ENCODE peak calls at places on chromosome 3, in five cellular contexts. One of them, this sample, is unnamed.
A peak's percentile ranks its signal among the peaks of the same experiment; 100 is the strongest.

GRCh38 chr3:135582800-135583199 is 382.7 kb upstream of the PPP2R3A start:
- DNase-seq in HepG2: no peak
- DNase-seq in H1: no peak
- DNase-seq in K562: no peak
- DNase-seq in GM12878: no peak
- DNase-seq in this sample: no peak

GRCh38 chr3:127457746-127458145 is 132.8 kb downstream of the TPRA1 start:
- DNase-seq in HepG2: no peak
- DNase-seq in H1: no peak
- DNase-seq in K562: no peak
- DNase-seq in GM12878: no peak
- DNase-seq in this sample: no peak

GRCh38 chr3:126954141-126954845 is 28.6 kb upstream of the PLXNA1 start:
- DNase-seq in HepG2: no peak
- DNase-seq in H1: no peak
- DNase-seq in GM12878: no peak
- DNase-seq in K562: no peak
- DNase-seq in this sample: no peak

GRCh38 chr3:179149239-179149887 is 1.2 kb downstream of the PIK3CA start:
- DNase-seq in HepG2: peak; percentile 14
- DNase-seq in K562: no peak
- DNase-seq in H1: no peak
- DNase-seq in GM12878: peak; percentile 53
- DNase-seq in this sample: no peak

GRCh38 chr3:124759666-124760401 is 29.6 kb downstream of the UMPS start:
- DNase-seq in K562: no peak
- DNase-seq in HepG2: no peak
- DNase-seq in H1: no peak
- DNase-seq in GM12878: no peak
- DNase-seq in this sample: no peak

GRCh38 chr3:120470870-120471269 is 20.1 kb upstream of the FSTL1 start:
- DNase-seq in K562: no peak
- DNase-seq in H1: no peak
- DNase-seq in HepG2: no peak
- DNase-seq in GM12878: no peak
- DNase-seq in this sample: no peak

GRCh38 chr3:49720383-49721164 is 1.1 kb upstream of the AMIGO3 start:
- DNase-seq in HepG2: no peak
- DNase-seq in GM12878: no peak
- DNase-seq in H1: no peak
- DNase-seq in K562: no peak
- DNase-seq in this sample: no peak

GRCh38 chr3:99269606-99270355 is 368.3 kb upstream of the DCBLD2 start:
- DNase-seq in HepG2: no peak
- DNase-seq in GM12878: no peak
- DNase-seq in K562: no peak
- DNase-seq in H1: no peak
- DNase-seq in this sample: no peak

GRCh38 chr3:101687142-101687931 is 819 bp upstream of the RPL24 start:
- DNase-seq in K562: no peak
- DNase-seq in H1: no peak
- DNase-seq in GM12878: no peak
- DNase-seq in HepG2: no peak
- DNase-seq in this sample: no peak

GRCh38 chr3:104437131-104437750 is 929.5 kb upstream of the ALCAM start:
- DNase-seq in HepG2: no peak
- DNase-seq in GM12878: no peak
- DNase-seq in K562: no peak
- DNase-seq in H1: no peak
- DNase-seq in this sample: peak; percentile 38

GRCh38 chr3:130969621-130970020 is 57.0 kb downstream of the ASTE1 start:
- DNase-seq in HepG2: no peak
- DNase-seq in H1: no peak
- DNase-seq in GM12878: no peak
- DNase-seq in K562: no peak
- DNase-seq in this sample: no peak

GRCh38 chr3:31858439-31858838 is 122.6 kb downstream of the OSBPL10 start:
- DNase-seq in GM12878: no peak
- DNase-seq in K562: no peak
- DNase-seq in H1: no peak
- DNase-seq in HepG2: no peak
- DNase-seq in this sample: no peak

GRCh38 chr3:41943444-41943843 is 18.5 kb downstream of the ULK4 start:
- DNase-seq in H1: no peak
- DNase-seq in K562: no peak
- DNase-seq in GM12878: no peak
- DNase-seq in HepG2: no peak
- DNase-seq in this sample: no peak

GRCh38 chr3:126895178-126896066 is 87.5 kb upstream of the PLXNA1 start:
- DNase-seq in K562: no peak
- DNase-seq in GM12878: no peak
- DNase-seq in H1: no peak
- DNase-seq in HepG2: no peak
- DNase-seq in this sample: no peak

GRCh38 chr3:122343654-122344053 is 18.6 kb downstream of the CSTA start:
- DNase-seq in H1: no peak
- DNase-seq in HepG2: no peak
- DNase-seq in K562: no peak
- DNase-seq in GM12878: no peak
- DNase-seq in this sample: no peak

GRCh38 chr3:58101499-58102370 is 93.5 kb downstream of the FLNB start:
- DNase-seq in HepG2: peak; percentile 98
- DNase-seq in GM12878: no peak
- DNase-seq in K562: no peak
- DNase-seq in H1: no peak
- DNase-seq in this sample: no peak

GRCh38 chr3:9893739-9894138 is 3.3 kb downstream of the JAGN1 start:
- DNase-seq in HepG2: no peak
- DNase-seq in H1: no peak
- DNase-seq in GM12878: no peak
- DNase-seq in K562: no peak
- DNase-seq in this sample: no peak

GRCh38 chr3:15520185-15520584 is 1.3 kb downstream of the COLQ start:
- DNase-seq in H1: no peak
- DNase-seq in K562: no peak
- DNase-seq in HepG2: no peak
- DNase-seq in GM12878: no peak
- DNase-seq in this sample: no peak

GRCh38 chr3:117278424-117279190 is 569.0 kb downstream of the TUSC7 start:
- DNase-seq in H1: no peak
- DNase-seq in HepG2: peak; percentile 28
- DNase-seq in K562: no peak
- DNase-seq in GM12878: peak; percentile 30
- DNase-seq in this sample: peak; percentile 8

GRCh38 chr3:53750253-53751210 is 95.7 kb downstream of the CHDH start:
- DNase-seq in K562: no peak
- DNase-seq in H1: no peak
- DNase-seq in GM12878: no peak
- DNase-seq in HepG2: no peak
- DNase-seq in this sample: no peak

GRCh38 chr3:184604039-184604955 is 42.7 kb downstream of the EPHB3 start:
- DNase-seq in GM12878: no peak
- DNase-seq in K562: peak; percentile 50
- DNase-seq in H1: peak; percentile 47
- DNase-seq in HepG2: no peak
- DNase-seq in this sample: no peak

GRCh38 chr3:8618950-8619349 is 25.6 kb downstream of the SSUH2 start:
- DNase-seq in GM12878: no peak
- DNase-seq in K562: no peak
- DNase-seq in HepG2: no peak
- DNase-seq in H1: no peak
- DNase-seq in this sample: no peak

GRCh38 chr3:177284383-177284881 is 87.2 kb upstream of the TBL1XR1 start:
- DNase-seq in HepG2: peak; percentile 35
- DNase-seq in K562: peak; percentile 72
- DNase-seq in H1: peak; percentile 75
- DNase-seq in GM12878: no peak
- DNase-seq in this sample: peak; percentile 71

GRCh38 chr3:115698851-115699535 is 75.7 kb downstream of the GAP43 start:
- DNase-seq in GM12878: no peak
- DNase-seq in H1: no peak
- DNase-seq in HepG2: no peak
- DNase-seq in K562: no peak
- DNase-seq in this sample: no peak

GRCh38 chr3:77096966-77097890 is 57.3 kb downstream of the ROBO2 start:
- DNase-seq in HepG2: no peak
- DNase-seq in K562: peak; percentile 5
- DNase-seq in GM12878: no peak
- DNase-seq in H1: no peak
- DNase-seq in this sample: no peak

GRCh38 chr3:178392553-178392952 is 143.7 kb upstream of the KCNMB2 start:
- DNase-seq in GM12878: no peak
- DNase-seq in K562: no peak
- DNase-seq in H1: no peak
- DNase-seq in HepG2: no peak
- DNase-seq in this sample: no peak

GRCh38 chr3:126419886-126420786 is 25.4 kb downstream of the CFAP100 start:
- DNase-seq in HepG2: peak; percentile 35
- DNase-seq in GM12878: no peak
- DNase-seq in K562: no peak
- DNase-seq in H1: peak; percentile 25
- DNase-seq in this sample: no peak

GRCh38 chr3:32467333-32468070 is 35.1 kb downstream of the CMTM6 start:
- DNase-seq in H1: no peak
- DNase-seq in HepG2: no peak
- DNase-seq in GM12878: no peak
- DNase-seq in K562: peak; percentile 93
- DNase-seq in this sample: no peak

GRCh38 chr3:65734792-65735191 is 303.9 kb downstream of the MAGI1 start:
- DNase-seq in H1: no peak
- DNase-seq in HepG2: no peak
- DNase-seq in K562: no peak
- DNase-seq in GM12878: no peak
- DNase-seq in this sample: no peak

GRCh38 chr3:9175421-9175820 is 74.0 kb downstream of the SRGAP3 start:
- DNase-seq in H1: no peak
- DNase-seq in K562: no peak
- DNase-seq in GM12878: no peak
- DNase-seq in HepG2: no peak
- DNase-seq in this sample: no peak

GRCh38 chr3:73832426-73832825 is 207.7 kb upstream of the PDZRN3 start:
- DNase-seq in K562: no peak
- DNase-seq in H1: no peak
- DNase-seq in HepG2: no peak
- DNase-seq in GM12878: no peak
- DNase-seq in this sample: no peak

DNA sequence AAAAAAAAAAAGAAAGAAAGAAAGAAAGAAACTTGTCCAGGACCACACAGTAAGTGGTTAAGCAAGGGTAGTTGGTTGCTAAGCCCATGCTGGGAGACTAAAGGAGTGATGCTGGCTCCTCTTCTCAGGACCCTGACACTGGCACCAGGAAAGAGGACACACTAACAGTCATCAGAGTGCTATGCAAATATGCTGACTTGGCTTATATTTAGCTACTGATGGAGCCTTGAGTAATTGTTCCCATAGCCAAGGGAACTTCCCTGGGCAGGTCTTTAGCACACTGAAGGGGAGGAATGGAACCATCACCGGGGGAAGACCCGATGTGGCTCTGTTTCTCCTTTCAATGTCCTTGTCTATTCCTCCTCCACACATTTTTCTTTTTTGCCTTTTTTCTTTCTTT is 6.3 kb downstream of the TMEM40 start:
- DNase-seq in H1: no peak
- DNase-seq in K562: no peak
- DNase-seq in GM12878: peak; percentile 40
- DNase-seq in HepG2: no peak
- DNase-seq in this sample: no peak
- TF ChIP-seq SP1 in H1: no peak
- TF ChIP-seq SP1 in K562: no peak
- TF ChIP-seq SP1 in GM12878: no peak
- TF ChIP-seq SP1 in HepG2: no peak
- TF ChIP-seq SP1 in this sample: no peak

GRCh38 chr3:106208979-106209378 is 340.2 kb upstream of the CBLB start:
- DNase-seq in HepG2: no peak
- DNase-seq in K562: no peak
- DNase-seq in GM12878: no peak
- DNase-seq in H1: no peak
- DNase-seq in this sample: no peak
- TF ChIP-seq RAD21 in HepG2: no peak
- TF ChIP-seq RAD21 in K562: peak; percentile 26
- TF ChIP-seq RAD21 in GM12878: peak; percentile 28
- TF ChIP-seq RAD21 in H1: no peak
- TF ChIP-seq RAD21 in this sample: peak; percentile 37

DNA sequence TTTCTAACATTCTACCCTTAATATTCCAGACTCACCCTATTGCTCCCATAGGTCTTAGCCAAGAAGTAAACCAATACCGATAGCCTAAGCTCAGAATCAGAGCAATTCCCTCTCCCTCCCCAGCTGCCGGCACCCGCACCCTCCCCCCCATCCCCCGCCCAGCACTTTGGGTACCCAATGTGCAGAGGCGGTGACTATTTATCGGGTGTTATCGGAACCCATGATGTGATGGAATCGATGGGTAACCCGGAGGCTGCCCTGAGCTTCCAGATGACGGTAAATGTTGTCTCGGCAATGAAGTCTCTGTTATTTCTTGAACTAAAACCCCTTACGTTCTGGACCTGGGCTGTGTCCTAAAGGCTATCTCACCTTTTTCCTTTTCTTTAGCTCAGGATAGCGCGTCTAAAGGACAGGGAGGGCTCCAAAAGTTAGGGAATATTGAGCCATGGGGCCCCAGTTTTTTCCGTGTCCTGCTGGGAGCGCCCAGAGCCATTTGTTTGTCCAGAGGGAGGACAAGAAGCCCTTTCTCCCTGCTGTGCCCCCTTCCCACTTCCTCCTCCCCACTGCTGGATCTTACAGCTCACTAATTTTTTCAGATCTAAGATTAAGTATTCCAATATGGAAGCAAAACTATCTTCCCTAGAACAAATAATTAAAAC is 1.6 kb downstream of the SLITRK3 start:
- DNase-seq in HepG2: no peak
- DNase-seq in K562: no peak
- DNase-seq in GM12878: no peak
- DNase-seq in H1: no peak
- DNase-seq in this sample: no peak
- TF ChIP-seq SP1 in HepG2: no peak
- TF ChIP-seq SP1 in K562: no peak
- TF ChIP-seq SP1 in GM12878: no peak
- TF ChIP-seq SP1 in H1: no peak
- TF ChIP-seq SP1 in this sample: no peak

GRCh38 chr3:48595075-48595525 is at the start of gene COL7A1:
- DNase-seq in GM12878: no peak
- DNase-seq in K562: peak; percentile 57
- DNase-seq in HepG2: no peak
- DNase-seq in H1: no peak
- DNase-seq in this sample: no peak

GRCh38 chr3:48595526-48596121 is 495 bp upstream of the COL7A1 start:
- DNase-seq in HepG2: peak; percentile 32
- DNase-seq in H1: peak; percentile 80
- DNase-seq in GM12878: no peak
- DNase-seq in K562: peak; percentile 80
- DNase-seq in this sample: no peak

GRCh38 chr3:48593337-48593736 is 1.8 kb downstream of the COL7A1 start:
- DNase-seq in HepG2: no peak
- DNase-seq in GM12878: no peak
- DNase-seq in H1: no peak
- DNase-seq in K562: no peak
- DNase-seq in this sample: no peak

GRCh38 chr3:48596157-48596556 is 1.0 kb upstream of the COL7A1 start:
- DNase-seq in K562: no peak
- DNase-seq in GM12878: no peak
- DNase-seq in HepG2: no peak
- DNase-seq in H1: no peak
- DNase-seq in this sample: no peak

GRCh38 chr3:48594431-48595049 is 589 bp downstream of the COL7A1 start:
- DNase-seq in K562: no peak
- DNase-seq in HepG2: no peak
- DNase-seq in GM12878: no peak
- DNase-seq in H1: no peak
- DNase-seq in this sample: no peak
- TF ChIP-seq RAD21 in K562: no peak
- TF ChIP-seq RAD21 in HepG2: no peak
- TF ChIP-seq RAD21 in GM12878: no peak
- TF ChIP-seq RAD21 in H1: no peak
- TF ChIP-seq RAD21 in this sample: no peak